ENCODE peak calls at places on chromosomes 11 and 22, in five cellular contexts. Y is HCT116, L is H1, P is K562, S is SK-N-SH. F is an unnamed sample.

GRCh38 chr11:42595856-42596255 is 715.9 kb upstream of the API5 start:
- DNase-seq in Y (no peak), L (no peak), P (no peak), S (no peak), F (no peak)

GRCh38 chr11:21105196-21105917 is 436.0 kb downstream of the NELL1 start:
- DNase-seq in Y (no peak), L (no peak), P (no peak), S (no peak), F (no peak)

GRCh38 chr11:128555606-128556005 is 31.8 kb downstream of the ETS1 start:
- DNase-seq in Y (peak; percentile 13), L (no peak), P (no peak), S (no peak), F (peak; percentile 43)

GRCh38 chr22:44442856-44443595 is 55.0 kb downstream of the RTL6 start:
- DNase-seq in Y (no peak), L (no peak), P (no peak), S (no peak), F (no peak)

GRCh38 chr11:117376517-117376916 is 48.9 kb downstream of the CEP164 start:
- DNase-seq in Y (no peak), L (no peak), P (no peak), S (no peak), F (no peak)

GRCh38 chr22:50700387-50701075 is 27.9 kb downstream of the SHANK3 start:
- DNase-seq in Y (no peak), L (no peak), P (no peak), S (no peak), F (no peak)

GRCh38 chr11:129881570-129882170 is 13.7 kb downstream of the NFRKB start:
- DNase-seq in Y (no peak), L (peak; percentile 79), P (peak; percentile 53), S (peak; percentile 74), F (peak; percentile 83)

GRCh38 chr11:17275376-17276235 is 933 bp upstream of the NUCB2 start:
- DNase-seq in Y (no peak), L (no peak), P (no peak), S (no peak), F (peak; percentile 5)

GRCh38 chr11:1570896-1571759 is 943 bp downstream of the DUSP8 start:
- DNase-seq in Y (no peak), L (peak; percentile 73), P (peak; percentile 23), S (peak; percentile 82), F (no peak)

GRCh38 chr22:26681395-26681821 is 24.0 kb downstream of the MIAT start:
- DNase-seq in Y (no peak), L (peak; percentile 60), P (no peak), S (no peak), F (no peak)

GRCh38 chr22:46129390-46130041 is 20.8 kb upstream of the PPARA start:
- DNase-seq in Y (no peak), L (no peak), P (no peak), S (no peak), F (no peak)

GRCh38 chr11:36311926-36312592 is 16.0 kb downstream of the PRR5L start:
- DNase-seq in Y (no peak), L (no peak), P (no peak), S (no peak), F (no peak)

GRCh38 chr11:62400281-62400680 is 18.6 kb upstream of the SCGB1A1 start:
- DNase-seq in Y (no peak), L (no peak), P (no peak), S (no peak), F (no peak)

GRCh38 chr11:80593981-80594380 is 1153.2 kb upstream of the TENM4 start:
- DNase-seq in Y (no peak), L (no peak), P (no peak), S (no peak), F (no peak)

GRCh38 chr11:35141538-35141937 is 2.6 kb downstream of the CD44 start:
- DNase-seq in Y (no peak), L (no peak), P (no peak), S (no peak), F (no peak)

GRCh38 chr22:25113316-25113721 is 86.3 kb upstream of the CRYBB3 start:
- DNase-seq in Y (no peak), L (no peak), P (no peak), S (no peak), F (no peak)

GRCh38 chr11:68528630-68529029 is 68.1 kb downstream of the PPP6R3 start:
- DNase-seq in Y (no peak), L (no peak), P (no peak), S (no peak), F (no peak)

GRCh38 chr11:14078941-14079522 is 116.5 kb downstream of the SPON1 start:
- DNase-seq in Y (no peak), L (no peak), P (no peak), S (no peak), F (no peak)

GRCh38 chr11:85281550-85281949 is 345.6 kb downstream of the DLG2 start:
- DNase-seq in Y (no peak), L (no peak), P (no peak), S (no peak), F (no peak)

GRCh38 chr22:48835857-48836672 is 991.6 kb downstream of the BRD1 start:
- DNase-seq in Y (no peak), L (no peak), P (no peak), S (no peak), F (no peak)

GRCh38 chr11:67053896-67054850 is 2.5 kb upstream of the RHOD start:
- DNase-seq in Y (no peak), L (peak; percentile 85), P (peak; percentile 88), S (peak; percentile 92), F (peak; percentile 78)

GRCh38 chr22:46122511-46122971 is 27.8 kb upstream of the PPARA start:
- DNase-seq in Y (peak; percentile 8), L (peak; percentile 90), P (peak; percentile 84), S (peak; percentile 95), F (peak; percentile 67)

GRCh38 chr11:79902493-79902892 is 461.7 kb upstream of the TENM4 start:
- DNase-seq in Y (no peak), L (no peak), P (no peak), S (no peak), F (no peak)

GRCh38 chr22:36156515-36157419 is 3.8 kb downstream of the APOL3 start:
- DNase-seq in Y (no peak), L (no peak), P (peak; percentile 50), S (no peak), F (no peak)

GRCh38 chr11:772429-773390 is 4.6 kb downstream of the GATD1 start:
- DNase-seq in Y (no peak), L (no peak), P (no peak), S (no peak), F (no peak)

GRCh38 chr11:47858169-47858543 is 10.0 kb upstream of the NUP160 start:
- DNase-seq in Y (no peak), L (no peak), P (no peak), S (no peak), F (peak; percentile 19)
- TF ChIP-seq JUND in Y (no peak), L (no peak), P (no peak), S (no peak), F (no peak)

GRCh38 chr11:113473983-113474361 is 1.2 kb downstream of the DRD2 start:
- DNase-seq in Y (no peak), L (no peak), P (no peak), S (no peak), F (no peak)

GRCh38 chr11:113474362-113475159 is 637 bp downstream of the DRD2 start:
- DNase-seq in Y (no peak), L (peak; percentile 98), P (peak; percentile 76), S (peak; percentile 87), F (peak; percentile 98)

GRCh38 chr11:113477321-113477720 is 2.1 kb upstream of the DRD2 start:
- DNase-seq in Y (no peak), L (peak; percentile 56), P (no peak), S (peak; percentile 83), F (no peak)

GRCh38 chr11:113476553-113476952 is 1.4 kb upstream of the DRD2 start:
- DNase-seq in Y (no peak), L (no peak), P (no peak), S (no peak), F (no peak)

DNA sequence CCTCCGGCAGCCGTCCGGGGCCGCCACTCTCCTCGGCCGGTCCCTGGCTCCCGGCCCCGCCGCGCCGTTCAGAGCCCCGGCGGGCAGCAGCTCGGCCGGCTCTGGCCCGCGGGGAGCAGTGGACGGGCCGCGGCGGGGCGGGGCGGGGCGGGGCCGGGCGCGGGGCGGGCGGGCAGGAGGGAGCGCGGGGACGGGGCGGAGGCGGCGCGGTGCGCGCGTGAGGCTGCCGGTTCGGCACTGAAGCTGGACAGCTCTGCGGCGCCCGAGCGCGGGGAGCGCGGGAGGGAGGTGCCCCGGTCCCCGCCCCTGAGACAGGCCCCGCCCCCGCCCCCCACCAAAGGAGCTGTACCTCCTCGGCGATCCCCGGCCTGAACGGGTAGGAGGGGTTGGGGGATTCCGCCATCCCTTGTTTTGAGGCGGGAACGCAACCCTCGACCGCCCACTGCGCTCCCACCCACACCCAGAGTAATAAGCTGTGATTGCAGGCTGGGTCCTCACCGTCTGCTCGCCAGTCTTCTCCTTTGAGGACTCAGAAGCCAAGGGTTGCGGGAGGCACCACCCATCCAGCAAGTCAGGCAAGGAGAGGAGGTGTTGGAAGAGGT is at the start of gene DRD2:
- DNase-seq in Y (no peak), L (peak; percentile 61), P (peak; percentile 62), S (peak; percentile 86), F (peak; percentile 57)
- TF ChIP-seq JUND in Y (no peak), L (no peak), P (no peak), S (no peak), F (no peak)

GRCh38 chr22:17257091-17257490 is 37.9 kb upstream of the ADA2 start:
- DNase-seq in Y (no peak), L (no peak), P (no peak), S (no peak), F (no peak)

GRCh38 chr22:17260950-17261349 is 41.7 kb upstream of the ADA2 start:
- DNase-seq in Y (no peak), L (no peak), P (no peak), S (no peak), F (peak; percentile 40)

GRCh38 chr22:17260291-17260690 is 41.1 kb upstream of the ADA2 start:
- DNase-seq in Y (no peak), L (no peak), P (no peak), S (no peak), F (no peak)

GRCh38 chr22:17257578-17257977 is 38.3 kb upstream of the ADA2 start:
- DNase-seq in Y (no peak), L (no peak), P (no peak), S (no peak), F (peak; percentile 64)

DNA sequence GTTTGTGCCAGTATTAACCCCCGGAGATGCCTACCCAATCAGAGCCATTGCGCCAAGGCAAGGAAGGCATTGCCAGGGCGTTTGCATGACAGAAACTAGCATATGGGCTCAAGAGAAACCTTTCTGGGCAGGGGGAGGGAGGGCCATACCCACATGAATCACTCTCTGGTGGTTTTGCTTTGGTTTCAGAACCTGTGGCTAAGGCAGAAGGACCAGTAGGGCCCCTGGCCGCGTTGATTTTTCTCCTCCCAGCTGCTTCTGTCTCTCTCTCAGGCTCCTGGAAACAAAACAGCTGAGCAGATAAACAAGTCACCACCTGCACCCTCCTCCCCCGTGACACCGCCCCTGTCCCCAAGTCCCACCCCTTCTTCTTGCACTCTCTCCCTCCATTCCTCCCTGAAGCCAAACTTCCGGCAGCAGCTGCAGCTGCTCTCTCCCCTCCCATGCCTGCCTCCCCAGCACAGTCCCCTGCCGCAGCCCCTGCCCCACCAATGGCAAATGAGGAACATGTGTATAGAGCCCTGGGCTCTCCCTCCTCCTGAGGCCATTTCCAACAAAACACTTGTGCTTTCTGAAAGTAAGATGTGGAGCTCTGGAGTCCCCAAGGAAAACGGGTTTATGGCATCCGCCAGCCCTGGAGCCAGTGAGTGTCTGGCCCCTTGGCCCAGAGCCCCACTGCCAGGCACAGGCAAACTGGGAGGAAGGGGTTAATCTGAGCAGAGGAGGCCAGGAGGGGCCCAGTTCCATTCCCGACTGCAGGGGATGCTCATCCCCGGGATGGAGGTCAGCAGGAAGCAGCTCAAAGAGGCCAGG is 39.0 kb upstream of the ADA2 start:
- DNase-seq in Y (no peak), L (peak; percentile 74), P (no peak), S (peak; percentile 61), F (peak; percentile 37)
- TF ChIP-seq JUND in Y (no peak), L (no peak), P (no peak), S (no peak), F (no peak)

GRCh38 chr11:132035736-132036135 is 665.3 kb downstream of the NTM start:
- DNase-seq in Y (no peak), L (no peak), P (no peak), S (peak; percentile 11), F (no peak)
- TF ChIP-seq JUND in Y (no peak), L (no peak), P (no peak), S (no peak), F (no peak)